ENCODE peak calls at places on chromosome 22, in five cellular contexts. One of them, this sample, is unnamed.
A peak's percentile ranks its signal among the peaks of the same experiment; 100 is the strongest.

GRCh38 chr22:21791635-21792625 is 56.3 kb upstream of the YPEL1 start:
- DNase-seq in stomach: no peak
- DNase-seq in transverse colon: no peak
- DNase-seq in adrenal gland: no peak
- DNase-seq in A549: no peak
- DNase-seq in this sample: no peak

GRCh38 chr22:41596776-41597634 is 7.4 kb upstream of the PMM1 start:
- DNase-seq in adrenal gland: peak; percentile 77
- DNase-seq in stomach: peak; percentile 82
- DNase-seq in A549: peak; percentile 60
- DNase-seq in transverse colon: peak; percentile 70
- DNase-seq in this sample: no peak

GRCh38 chr22:37639070-37639760 is at the start of gene SH3BP1:
- DNase-seq in stomach: peak; percentile 59
- DNase-seq in adrenal gland: no peak
- DNase-seq in A549: no peak
- DNase-seq in transverse colon: peak; percentile 81
- DNase-seq in this sample: no peak

GRCh38 chr22:29166180-29166579 is 39.5 kb upstream of the EMID1 start:
- DNase-seq in stomach: no peak
- DNase-seq in adrenal gland: no peak
- DNase-seq in A549: no peak
- DNase-seq in transverse colon: no peak
- DNase-seq in this sample: no peak

GRCh38 chr22:48607901-48608650 is 1219.6 kb downstream of the BRD1 start:
- DNase-seq in adrenal gland: no peak
- DNase-seq in transverse colon: no peak
- DNase-seq in A549: no peak
- DNase-seq in stomach: no peak
- DNase-seq in this sample: no peak

GRCh38 chr22:47847281-47847890 is 1084.9 kb downstream of the TBC1D22A start:
- DNase-seq in stomach: no peak
- DNase-seq in A549: no peak
- DNase-seq in transverse colon: no peak
- DNase-seq in adrenal gland: no peak
- DNase-seq in this sample: no peak

GRCh38 chr22:36991220-36991619 is 28.0 kb downstream of the TST start:
- DNase-seq in transverse colon: no peak
- DNase-seq in stomach: no peak
- DNase-seq in adrenal gland: no peak
- DNase-seq in A549: no peak
- DNase-seq in this sample: no peak

GRCh38 chr22:45248832-45249561 is 8.3 kb upstream of the KIAA0930 start:
- DNase-seq in stomach: no peak
- DNase-seq in transverse colon: no peak
- DNase-seq in A549: no peak
- DNase-seq in adrenal gland: no peak
- DNase-seq in this sample: no peak

GRCh38 chr22:43230983-43231723 is 44.2 kb upstream of the TTLL12 start:
- DNase-seq in A549: peak; percentile 60
- DNase-seq in transverse colon: peak; percentile 54
- DNase-seq in adrenal gland: peak; percentile 68
- DNase-seq in stomach: peak; percentile 66
- DNase-seq in this sample: peak; percentile 21

GRCh38 chr22:26648011-26648497 is 9.3 kb upstream of the MIAT start:
- DNase-seq in A549: no peak
- DNase-seq in stomach: no peak
- DNase-seq in adrenal gland: no peak
- DNase-seq in transverse colon: peak; percentile 22
- DNase-seq in this sample: no peak

GRCh38 chr22:18076060-18076497 is 1.7 kb upstream of the PEX26 start:
- DNase-seq in stomach: peak; percentile 60
- DNase-seq in adrenal gland: peak; percentile 75
- DNase-seq in A549: peak; percentile 48
- DNase-seq in transverse colon: peak; percentile 63
- DNase-seq in this sample: peak; percentile 86

GRCh38 chr22:18148508-18148965 is 1.4 kb upstream of the USP18 start:
- DNase-seq in stomach: no peak
- DNase-seq in A549: no peak
- DNase-seq in transverse colon: no peak
- DNase-seq in adrenal gland: no peak
- DNase-seq in this sample: no peak

GRCh38 chr22:17258015-17258827 is 39.0 kb upstream of the ADA2 start:
- DNase-seq in A549: no peak
- DNase-seq in adrenal gland: peak; percentile 60
- DNase-seq in stomach: peak; percentile 53
- DNase-seq in transverse colon: peak; percentile 84
- DNase-seq in this sample: peak; percentile 85

GRCh38 chr22:29216873-29217666 is 11.4 kb downstream of the EMID1 start:
- DNase-seq in stomach: no peak
- DNase-seq in A549: no peak
- DNase-seq in transverse colon: no peak
- DNase-seq in adrenal gland: peak; percentile 93
- DNase-seq in this sample: peak; percentile 88

GRCh38 chr22:49093192-49093880 is 734.3 kb downstream of the BRD1 start:
- DNase-seq in stomach: no peak
- DNase-seq in adrenal gland: no peak
- DNase-seq in transverse colon: no peak
- DNase-seq in A549: no peak
- DNase-seq in this sample: no peak

GRCh38 chr22:16777284-16777924 is 47.8 kb downstream of the XKR3 start:
- DNase-seq in A549: no peak
- DNase-seq in transverse colon: no peak
- DNase-seq in adrenal gland: no peak
- DNase-seq in stomach: no peak
- DNase-seq in this sample: no peak

GRCh38 chr22:29030618-29031235 is 30.9 kb downstream of the C22orf31 start:
- DNase-seq in stomach: peak; percentile 93
- DNase-seq in transverse colon: peak; percentile 84
- DNase-seq in A549: peak; percentile 75
- DNase-seq in adrenal gland: peak; percentile 96
- DNase-seq in this sample: no peak

DNA sequence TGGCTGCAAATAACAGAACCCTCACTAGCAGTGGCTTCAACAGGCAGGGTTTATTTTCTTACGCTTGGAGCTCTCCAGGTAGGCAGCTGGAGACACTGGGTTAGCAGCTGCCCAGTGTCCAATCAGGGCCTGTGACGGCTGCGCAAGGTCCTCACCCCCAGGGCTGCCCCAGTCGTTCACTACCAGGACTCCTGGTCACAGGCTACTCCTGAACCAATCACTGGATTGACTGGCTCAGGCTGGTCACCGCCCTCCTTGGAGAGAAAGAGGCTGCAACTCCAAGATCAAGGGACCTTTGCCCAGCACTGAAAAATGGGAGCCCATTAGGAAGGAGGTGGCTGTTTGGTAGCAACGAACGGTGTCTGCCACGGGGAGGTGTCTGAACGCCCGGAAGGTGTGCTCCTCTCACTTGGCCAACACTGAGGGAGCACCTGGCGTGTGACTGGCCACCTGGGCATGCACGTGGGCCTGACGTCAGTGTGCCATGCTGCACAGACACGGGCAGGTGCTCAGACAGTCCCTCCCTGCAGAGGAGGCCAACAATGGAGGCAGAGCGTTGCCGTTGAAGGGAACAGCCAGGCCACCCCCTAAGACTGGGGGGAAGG is 5.1 kb downstream of the ARSA start:
- DNase-seq in A549: no peak
- DNase-seq in stomach: peak; percentile 92
- DNase-seq in transverse colon: peak; percentile 93
- DNase-seq in adrenal gland: no peak
- DNase-seq in this sample: no peak
- TF ChIP-seq POLR2A in A549: no peak
- TF ChIP-seq POLR2A in stomach: no peak
- TF ChIP-seq POLR2A in transverse colon: peak; percentile 48
- TF ChIP-seq POLR2A in adrenal gland: no peak
- TF ChIP-seq POLR2A in this sample: no peak

DNA sequence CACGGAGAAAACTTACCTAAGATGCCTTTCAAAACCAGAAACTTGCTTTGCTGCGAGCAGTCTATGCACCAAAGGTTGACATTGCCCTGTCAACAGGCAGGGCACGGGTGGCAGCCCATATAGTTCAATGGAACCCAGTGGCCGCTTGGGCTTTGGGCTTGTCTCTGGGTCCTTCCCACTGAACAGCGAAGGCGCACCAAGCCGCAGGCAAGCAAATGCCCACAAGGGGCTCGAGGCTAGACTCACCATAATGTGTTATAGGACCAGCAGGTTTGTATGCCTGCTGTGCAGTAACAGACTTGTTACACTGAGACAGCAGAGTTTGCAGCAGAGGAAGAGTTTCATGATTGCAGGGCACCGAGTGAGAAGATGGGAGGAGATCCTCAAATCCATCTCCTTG is 20.3 kb downstream of the CLDN5 start:
- DNase-seq in stomach: no peak
- DNase-seq in A549: no peak
- DNase-seq in adrenal gland: no peak
- DNase-seq in transverse colon: no peak
- DNase-seq in this sample: no peak
- TF ChIP-seq CTCF in stomach: no peak
- TF ChIP-seq CTCF in A549: no peak
- TF ChIP-seq CTCF in adrenal gland: no peak
- TF ChIP-seq CTCF in transverse colon: no peak
- TF ChIP-seq CTCF in this sample: no peak

GRCh38 chr22:40417881-40418280 is 47.5 kb downstream of the SGSM3 start:
- DNase-seq in adrenal gland: no peak
- DNase-seq in A549: no peak
- DNase-seq in transverse colon: no peak
- DNase-seq in stomach: no peak
- DNase-seq in this sample: no peak

GRCh38 chr22:40415531-40416266 is 45.3 kb downstream of the SGSM3 start:
- DNase-seq in A549: no peak
- DNase-seq in transverse colon: peak; percentile 29
- DNase-seq in stomach: no peak
- DNase-seq in adrenal gland: no peak
- DNase-seq in this sample: no peak

GRCh38 chr22:40416267-40416570 is 45.8 kb downstream of the SGSM3 start:
- DNase-seq in stomach: no peak
- DNase-seq in A549: no peak
- DNase-seq in transverse colon: no peak
- DNase-seq in adrenal gland: no peak
- DNase-seq in this sample: no peak

GRCh38 chr22:40417041-40417440 is 46.6 kb downstream of the SGSM3 start:
- DNase-seq in transverse colon: no peak
- DNase-seq in A549: no peak
- DNase-seq in stomach: no peak
- DNase-seq in adrenal gland: no peak
- DNase-seq in this sample: no peak

GRCh38 chr22:40416636-40417035 is 46.2 kb downstream of the SGSM3 start:
- DNase-seq in transverse colon: no peak
- DNase-seq in adrenal gland: no peak
- DNase-seq in stomach: no peak
- DNase-seq in A549: no peak
- DNase-seq in this sample: no peak
- TF ChIP-seq POLR2A in transverse colon: no peak
- TF ChIP-seq POLR2A in adrenal gland: no peak
- TF ChIP-seq POLR2A in stomach: no peak
- TF ChIP-seq POLR2A in A549: no peak
- TF ChIP-seq POLR2A in this sample: no peak

DNA sequence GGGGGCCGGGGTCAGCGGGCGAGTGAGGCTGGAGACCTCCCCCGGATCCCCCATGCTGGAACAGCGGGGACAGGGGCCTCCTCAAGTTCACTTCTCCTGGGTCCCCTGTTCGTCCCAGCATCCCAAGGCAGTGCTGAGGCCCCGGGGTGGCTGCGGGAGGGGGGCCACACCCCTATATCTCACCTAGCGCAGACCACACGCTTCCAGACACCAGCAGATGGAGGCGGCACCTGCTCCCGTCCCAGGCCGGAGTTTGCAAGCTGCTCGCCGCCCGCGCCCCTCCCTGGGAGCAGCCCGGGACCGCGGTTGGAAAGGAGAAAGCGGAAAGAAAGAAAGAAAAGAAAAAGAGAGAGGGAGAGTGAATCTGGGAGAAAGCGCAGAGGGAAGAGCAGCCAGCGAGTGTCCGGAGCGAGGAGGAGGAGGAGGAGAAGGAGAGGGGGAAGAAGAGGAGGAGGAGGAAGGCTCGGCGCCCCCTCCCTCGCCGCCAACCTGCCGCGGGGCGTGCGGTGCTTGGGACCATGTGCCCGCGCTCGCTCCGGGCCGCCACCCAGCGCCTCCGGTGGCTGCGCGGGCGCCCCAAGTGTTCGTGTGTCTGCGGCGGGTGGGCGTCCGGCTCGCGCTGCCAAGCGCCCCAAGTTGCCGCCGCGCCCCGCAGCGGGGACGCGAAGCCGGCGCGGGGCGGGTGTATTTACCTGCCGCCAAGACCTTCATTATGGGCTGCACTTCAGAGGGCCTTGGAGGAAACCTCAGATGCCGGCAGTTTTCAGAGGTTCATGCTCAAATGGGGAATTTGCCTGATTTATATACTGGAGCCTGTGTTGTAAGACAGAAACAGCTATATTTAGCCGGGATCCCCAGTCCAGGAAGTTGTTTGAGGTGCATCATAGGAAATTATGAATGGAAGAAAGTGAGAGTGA is at the start of gene LIF:
- DNase-seq in transverse colon: peak; percentile 52
- DNase-seq in stomach: no peak
- DNase-seq in A549: no peak
- DNase-seq in adrenal gland: no peak
- DNase-seq in this sample: no peak
- TF ChIP-seq CTCF in transverse colon: no peak
- TF ChIP-seq CTCF in stomach: no peak
- TF ChIP-seq CTCF in A549: no peak
- TF ChIP-seq CTCF in adrenal gland: no peak
- TF ChIP-seq CTCF in this sample: no peak

This sample was measured in lower leg skin.